ENCODE peak calls at places on chromosomes 5 and 9, in nine cellular contexts. One of them, this sample, is unnamed.

GRCh38 chr9:135887585-135888050 is 19.7 kb downstream of the CAMSAP1 start:
- DNase-seq in iPS-NIHi11: peak
- DNase-seq in mammary epithelial cell: no peak
- DNase-seq in central memory CD4-positive, alpha-beta T cell: peak
- DNase-seq in NCI-H1105: no peak
- DNase-seq in mesendoderm: peak
- DNase-seq in activated CD4-positive, alpha-beta T cell treated with anti-CD3 and anti-CD28 coated beads, Interleukin-2, amount 50 U/mL, for 24 hours: no peak
- DNase-seq in LHCN-M2: no peak
- DNase-seq in stimulated activated CD4-positive, alpha-beta T cell treated with anti-CD3 and anti-CD28 coated beads, Interleukin-12 subunit alpha, Interleukin-12 subunit beta, amount 100 ng/mL, for 4 hours: peak
- DNase-seq in this sample: no peak

GRCh38 chr5:154967419-154968024 is 26.6 kb downstream of the MRPL22 start:
- DNase-seq in stimulated activated CD4-positive, alpha-beta T cell treated with anti-CD3 and anti-CD28 coated beads, Interleukin-12 subunit alpha, Interleukin-12 subunit beta, amount 100 ng/mL, for 4 hours: no peak
- DNase-seq in activated CD4-positive, alpha-beta T cell treated with anti-CD3 and anti-CD28 coated beads, Interleukin-2, amount 50 U/mL, for 24 hours: no peak
- DNase-seq in LHCN-M2: peak
- DNase-seq in central memory CD4-positive, alpha-beta T cell: no peak
- DNase-seq in NCI-H1105: no peak
- DNase-seq in mammary epithelial cell: no peak
- DNase-seq in iPS-NIHi11: peak
- DNase-seq in mesendoderm: no peak
- DNase-seq in this sample: no peak

GRCh38 chr9:4837768-4838546 is 45.2 kb downstream of the RCL1 start:
- DNase-seq in NCI-H1105: no peak
- DNase-seq in stimulated activated CD4-positive, alpha-beta T cell treated with anti-CD3 and anti-CD28 coated beads, Interleukin-12 subunit alpha, Interleukin-12 subunit beta, amount 100 ng/mL, for 4 hours: no peak
- DNase-seq in LHCN-M2: peak
- DNase-seq in central memory CD4-positive, alpha-beta T cell: no peak
- DNase-seq in mesendoderm: no peak
- DNase-seq in activated CD4-positive, alpha-beta T cell treated with anti-CD3 and anti-CD28 coated beads, Interleukin-2, amount 50 U/mL, for 24 hours: no peak
- DNase-seq in mammary epithelial cell: no peak
- DNase-seq in iPS-NIHi11: no peak
- DNase-seq in this sample: no peak

GRCh38 chr9:94649100-94649855 is 10.0 kb upstream of the FBP1 start:
- DNase-seq in NCI-H1105: no peak
- DNase-seq in activated CD4-positive, alpha-beta T cell treated with anti-CD3 and anti-CD28 coated beads, Interleukin-2, amount 50 U/mL, for 24 hours: no peak
- DNase-seq in LHCN-M2: peak
- DNase-seq in stimulated activated CD4-positive, alpha-beta T cell treated with anti-CD3 and anti-CD28 coated beads, Interleukin-12 subunit alpha, Interleukin-12 subunit beta, amount 100 ng/mL, for 4 hours: no peak
- DNase-seq in mesendoderm: no peak
- DNase-seq in central memory CD4-positive, alpha-beta T cell: no peak
- DNase-seq in iPS-NIHi11: no peak
- DNase-seq in mammary epithelial cell: peak
- DNase-seq in this sample: no peak

GRCh38 chr9:80968611-80969010 is 720.7 kb downstream of the TLE1 start:
- DNase-seq in LHCN-M2: peak
- DNase-seq in central memory CD4-positive, alpha-beta T cell: no peak
- DNase-seq in stimulated activated CD4-positive, alpha-beta T cell treated with anti-CD3 and anti-CD28 coated beads, Interleukin-12 subunit alpha, Interleukin-12 subunit beta, amount 100 ng/mL, for 4 hours: no peak
- DNase-seq in mesendoderm: no peak
- DNase-seq in mammary epithelial cell: peak
- DNase-seq in activated CD4-positive, alpha-beta T cell treated with anti-CD3 and anti-CD28 coated beads, Interleukin-2, amount 50 U/mL, for 24 hours: no peak
- DNase-seq in iPS-NIHi11: no peak
- DNase-seq in NCI-H1105: no peak
- DNase-seq in this sample: no peak

GRCh38 chr5:112372543-112372942 is 46.5 kb downstream of the EPB41L4A start:
- DNase-seq in mammary epithelial cell: peak
- DNase-seq in stimulated activated CD4-positive, alpha-beta T cell treated with anti-CD3 and anti-CD28 coated beads, Interleukin-12 subunit alpha, Interleukin-12 subunit beta, amount 100 ng/mL, for 4 hours: no peak
- DNase-seq in NCI-H1105: no peak
- DNase-seq in LHCN-M2: no peak
- DNase-seq in mesendoderm: no peak
- DNase-seq in central memory CD4-positive, alpha-beta T cell: no peak
- DNase-seq in iPS-NIHi11: no peak
- DNase-seq in activated CD4-positive, alpha-beta T cell treated with anti-CD3 and anti-CD28 coated beads, Interleukin-2, amount 50 U/mL, for 24 hours: no peak
- DNase-seq in this sample: no peak

GRCh38 chr5:152505442-152506042 is 100.5 kb upstream of the NMUR2 start:
- DNase-seq in NCI-H1105: peak
- DNase-seq in activated CD4-positive, alpha-beta T cell treated with anti-CD3 and anti-CD28 coated beads, Interleukin-2, amount 50 U/mL, for 24 hours: no peak
- DNase-seq in mesendoderm: peak
- DNase-seq in stimulated activated CD4-positive, alpha-beta T cell treated with anti-CD3 and anti-CD28 coated beads, Interleukin-12 subunit alpha, Interleukin-12 subunit beta, amount 100 ng/mL, for 4 hours: peak
- DNase-seq in central memory CD4-positive, alpha-beta T cell: peak
- DNase-seq in LHCN-M2: peak
- DNase-seq in mammary epithelial cell: peak
- DNase-seq in iPS-NIHi11: peak
- DNase-seq in this sample: peak

GRCh38 chr9:124457887-124458431 is 7.7 kb downstream of the ADGRD2 start:
- DNase-seq in NCI-H1105: no peak
- DNase-seq in iPS-NIHi11: no peak
- DNase-seq in mammary epithelial cell: no peak
- DNase-seq in central memory CD4-positive, alpha-beta T cell: no peak
- DNase-seq in LHCN-M2: no peak
- DNase-seq in activated CD4-positive, alpha-beta T cell treated with anti-CD3 and anti-CD28 coated beads, Interleukin-2, amount 50 U/mL, for 24 hours: no peak
- DNase-seq in stimulated activated CD4-positive, alpha-beta T cell treated with anti-CD3 and anti-CD28 coated beads, Interleukin-12 subunit alpha, Interleukin-12 subunit beta, amount 100 ng/mL, for 4 hours: no peak
- DNase-seq in mesendoderm: no peak
- DNase-seq in this sample: no peak

GRCh38 chr5:59093329-59093728 is 510.5 kb downstream of the RAB3C start:
- DNase-seq in mesendoderm: no peak
- DNase-seq in stimulated activated CD4-positive, alpha-beta T cell treated with anti-CD3 and anti-CD28 coated beads, Interleukin-12 subunit alpha, Interleukin-12 subunit beta, amount 100 ng/mL, for 4 hours: no peak
- DNase-seq in NCI-H1105: no peak
- DNase-seq in LHCN-M2: peak
- DNase-seq in activated CD4-positive, alpha-beta T cell treated with anti-CD3 and anti-CD28 coated beads, Interleukin-2, amount 50 U/mL, for 24 hours: no peak
- DNase-seq in central memory CD4-positive, alpha-beta T cell: no peak
- DNase-seq in mammary epithelial cell: no peak
- DNase-seq in iPS-NIHi11: no peak
- DNase-seq in this sample: no peak

GRCh38 chr5:84378961-84379360 is 5.7 kb downstream of the EDIL3 start:
- DNase-seq in NCI-H1105: no peak
- DNase-seq in mammary epithelial cell: no peak
- DNase-seq in activated CD4-positive, alpha-beta T cell treated with anti-CD3 and anti-CD28 coated beads, Interleukin-2, amount 50 U/mL, for 24 hours: no peak
- DNase-seq in central memory CD4-positive, alpha-beta T cell: no peak
- DNase-seq in iPS-NIHi11: no peak
- DNase-seq in stimulated activated CD4-positive, alpha-beta T cell treated with anti-CD3 and anti-CD28 coated beads, Interleukin-12 subunit alpha, Interleukin-12 subunit beta, amount 100 ng/mL, for 4 hours: no peak
- DNase-seq in LHCN-M2: peak
- DNase-seq in mesendoderm: no peak
- DNase-seq in this sample: no peak

GRCh38 chr9:136862849-136863622 is 3.1 kb downstream of the EDF1 start:
- DNase-seq in iPS-NIHi11: no peak
- DNase-seq in central memory CD4-positive, alpha-beta T cell: no peak
- DNase-seq in mesendoderm: no peak
- DNase-seq in LHCN-M2: no peak
- DNase-seq in stimulated activated CD4-positive, alpha-beta T cell treated with anti-CD3 and anti-CD28 coated beads, Interleukin-12 subunit alpha, Interleukin-12 subunit beta, amount 100 ng/mL, for 4 hours: no peak
- DNase-seq in activated CD4-positive, alpha-beta T cell treated with anti-CD3 and anti-CD28 coated beads, Interleukin-2, amount 50 U/mL, for 24 hours: no peak
- DNase-seq in mammary epithelial cell: no peak
- DNase-seq in NCI-H1105: no peak
- DNase-seq in this sample: no peak

GRCh38 chr9:135377431-135377830 is 102.2 kb upstream of the PPP1R26 start:
- DNase-seq in LHCN-M2: no peak
- DNase-seq in mesendoderm: no peak
- DNase-seq in mammary epithelial cell: no peak
- DNase-seq in NCI-H1105: no peak
- DNase-seq in central memory CD4-positive, alpha-beta T cell: no peak
- DNase-seq in activated CD4-positive, alpha-beta T cell treated with anti-CD3 and anti-CD28 coated beads, Interleukin-2, amount 50 U/mL, for 24 hours: no peak
- DNase-seq in iPS-NIHi11: no peak
- DNase-seq in stimulated activated CD4-positive, alpha-beta T cell treated with anti-CD3 and anti-CD28 coated beads, Interleukin-12 subunit alpha, Interleukin-12 subunit beta, amount 100 ng/mL, for 4 hours: no peak
- DNase-seq in this sample: no peak

GRCh38 chr5:57494104-57495098 is 11.8 kb upstream of the ACTBL2 start:
- DNase-seq in mesendoderm: peak
- DNase-seq in mammary epithelial cell: peak
- DNase-seq in activated CD4-positive, alpha-beta T cell treated with anti-CD3 and anti-CD28 coated beads, Interleukin-2, amount 50 U/mL, for 24 hours: no peak
- DNase-seq in iPS-NIHi11: peak
- DNase-seq in central memory CD4-positive, alpha-beta T cell: no peak
- DNase-seq in NCI-H1105: peak
- DNase-seq in stimulated activated CD4-positive, alpha-beta T cell treated with anti-CD3 and anti-CD28 coated beads, Interleukin-12 subunit alpha, Interleukin-12 subunit beta, amount 100 ng/mL, for 4 hours: peak
- DNase-seq in LHCN-M2: peak
- DNase-seq in this sample: no peak

GRCh38 chr5:122350496-122350895 is 38.5 kb downstream of the SNCAIP start:
- DNase-seq in mammary epithelial cell: no peak
- DNase-seq in NCI-H1105: no peak
- DNase-seq in LHCN-M2: no peak
- DNase-seq in stimulated activated CD4-positive, alpha-beta T cell treated with anti-CD3 and anti-CD28 coated beads, Interleukin-12 subunit alpha, Interleukin-12 subunit beta, amount 100 ng/mL, for 4 hours: no peak
- DNase-seq in activated CD4-positive, alpha-beta T cell treated with anti-CD3 and anti-CD28 coated beads, Interleukin-2, amount 50 U/mL, for 24 hours: no peak
- DNase-seq in central memory CD4-positive, alpha-beta T cell: no peak
- DNase-seq in iPS-NIHi11: no peak
- DNase-seq in mesendoderm: no peak
- DNase-seq in this sample: no peak

GRCh38 chr9:123637596-123637939 is 281.6 kb downstream of the CRB2 start:
- DNase-seq in iPS-NIHi11: no peak
- DNase-seq in LHCN-M2: no peak
- DNase-seq in mesendoderm: no peak
- DNase-seq in mammary epithelial cell: no peak
- DNase-seq in central memory CD4-positive, alpha-beta T cell: no peak
- DNase-seq in activated CD4-positive, alpha-beta T cell treated with anti-CD3 and anti-CD28 coated beads, Interleukin-2, amount 50 U/mL, for 24 hours: no peak
- DNase-seq in stimulated activated CD4-positive, alpha-beta T cell treated with anti-CD3 and anti-CD28 coated beads, Interleukin-12 subunit alpha, Interleukin-12 subunit beta, amount 100 ng/mL, for 4 hours: no peak
- DNase-seq in NCI-H1105: no peak
- DNase-seq in this sample: no peak

GRCh38 chr9:115694014-115694413 is 459.6 kb upstream of the PAPPA start:
- DNase-seq in iPS-NIHi11: peak
- DNase-seq in NCI-H1105: no peak
- DNase-seq in activated CD4-positive, alpha-beta T cell treated with anti-CD3 and anti-CD28 coated beads, Interleukin-2, amount 50 U/mL, for 24 hours: no peak
- DNase-seq in stimulated activated CD4-positive, alpha-beta T cell treated with anti-CD3 and anti-CD28 coated beads, Interleukin-12 subunit alpha, Interleukin-12 subunit beta, amount 100 ng/mL, for 4 hours: no peak
- DNase-seq in mammary epithelial cell: peak
- DNase-seq in mesendoderm: peak
- DNase-seq in LHCN-M2: peak
- DNase-seq in central memory CD4-positive, alpha-beta T cell: no peak
- DNase-seq in this sample: no peak

GRCh38 chr9:28824410-28824963 is 1251.2 kb upstream of the C9orf72 start:
- DNase-seq in iPS-NIHi11: no peak
- DNase-seq in NCI-H1105: no peak
- DNase-seq in mammary epithelial cell: no peak
- DNase-seq in central memory CD4-positive, alpha-beta T cell: no peak
- DNase-seq in activated CD4-positive, alpha-beta T cell treated with anti-CD3 and anti-CD28 coated beads, Interleukin-2, amount 50 U/mL, for 24 hours: no peak
- DNase-seq in mesendoderm: no peak
- DNase-seq in LHCN-M2: no peak
- DNase-seq in stimulated activated CD4-positive, alpha-beta T cell treated with anti-CD3 and anti-CD28 coated beads, Interleukin-12 subunit alpha, Interleukin-12 subunit beta, amount 100 ng/mL, for 4 hours: no peak
- DNase-seq in this sample: no peak

GRCh38 chr5:169801781-169802180 is 164.7 kb downstream of the DOCK2 start:
- DNase-seq in central memory CD4-positive, alpha-beta T cell: no peak
- DNase-seq in mesendoderm: no peak
- DNase-seq in LHCN-M2: no peak
- DNase-seq in NCI-H1105: no peak
- DNase-seq in stimulated activated CD4-positive, alpha-beta T cell treated with anti-CD3 and anti-CD28 coated beads, Interleukin-12 subunit alpha, Interleukin-12 subunit beta, amount 100 ng/mL, for 4 hours: no peak
- DNase-seq in activated CD4-positive, alpha-beta T cell treated with anti-CD3 and anti-CD28 coated beads, Interleukin-2, amount 50 U/mL, for 24 hours: no peak
- DNase-seq in mammary epithelial cell: no peak
- DNase-seq in iPS-NIHi11: no peak
- DNase-seq in this sample: no peak

GRCh38 chr9:7079051-7079450 is 321.3 kb downstream of the KDM4C start:
- DNase-seq in mammary epithelial cell: no peak
- DNase-seq in activated CD4-positive, alpha-beta T cell treated with anti-CD3 and anti-CD28 coated beads, Interleukin-2, amount 50 U/mL, for 24 hours: no peak
- DNase-seq in stimulated activated CD4-positive, alpha-beta T cell treated with anti-CD3 and anti-CD28 coated beads, Interleukin-12 subunit alpha, Interleukin-12 subunit beta, amount 100 ng/mL, for 4 hours: no peak
- DNase-seq in LHCN-M2: no peak
- DNase-seq in mesendoderm: no peak
- DNase-seq in NCI-H1105: no peak
- DNase-seq in iPS-NIHi11: no peak
- DNase-seq in central memory CD4-positive, alpha-beta T cell: no peak
- DNase-seq in this sample: no peak

GRCh38 chr5:15933481-15934207 is 245.9 kb downstream of the MARCHF11 start:
- DNase-seq in activated CD4-positive, alpha-beta T cell treated with anti-CD3 and anti-CD28 coated beads, Interleukin-2, amount 50 U/mL, for 24 hours: no peak
- DNase-seq in LHCN-M2: peak
- DNase-seq in mesendoderm: peak
- DNase-seq in mammary epithelial cell: no peak
- DNase-seq in iPS-NIHi11: peak
- DNase-seq in central memory CD4-positive, alpha-beta T cell: no peak
- DNase-seq in NCI-H1105: no peak
- DNase-seq in stimulated activated CD4-positive, alpha-beta T cell treated with anti-CD3 and anti-CD28 coated beads, Interleukin-12 subunit alpha, Interleukin-12 subunit beta, amount 100 ng/mL, for 4 hours: no peak
- DNase-seq in this sample: no peak

GRCh38 chr9:92189782-92190535 is 74.7 kb upstream of the SPTLC1 start:
- DNase-seq in mammary epithelial cell: no peak
- DNase-seq in NCI-H1105: no peak
- DNase-seq in LHCN-M2: no peak
- DNase-seq in central memory CD4-positive, alpha-beta T cell: no peak
- DNase-seq in iPS-NIHi11: peak
- DNase-seq in stimulated activated CD4-positive, alpha-beta T cell treated with anti-CD3 and anti-CD28 coated beads, Interleukin-12 subunit alpha, Interleukin-12 subunit beta, amount 100 ng/mL, for 4 hours: no peak
- DNase-seq in activated CD4-positive, alpha-beta T cell treated with anti-CD3 and anti-CD28 coated beads, Interleukin-2, amount 50 U/mL, for 24 hours: no peak
- DNase-seq in mesendoderm: no peak
- DNase-seq in this sample: no peak

GRCh38 chr5:40442346-40442745 is 237.4 kb upstream of the PTGER4 start:
- DNase-seq in mesendoderm: peak
- DNase-seq in NCI-H1105: no peak
- DNase-seq in stimulated activated CD4-positive, alpha-beta T cell treated with anti-CD3 and anti-CD28 coated beads, Interleukin-12 subunit alpha, Interleukin-12 subunit beta, amount 100 ng/mL, for 4 hours: no peak
- DNase-seq in iPS-NIHi11: no peak
- DNase-seq in activated CD4-positive, alpha-beta T cell treated with anti-CD3 and anti-CD28 coated beads, Interleukin-2, amount 50 U/mL, for 24 hours: no peak
- DNase-seq in central memory CD4-positive, alpha-beta T cell: peak
- DNase-seq in mammary epithelial cell: no peak
- DNase-seq in LHCN-M2: no peak
- DNase-seq in this sample: no peak

GRCh38 chr5:93589812-93590215 is 6.8 kb downstream of the NR2F1 start:
- DNase-seq in stimulated activated CD4-positive, alpha-beta T cell treated with anti-CD3 and anti-CD28 coated beads, Interleukin-12 subunit alpha, Interleukin-12 subunit beta, amount 100 ng/mL, for 4 hours: no peak
- DNase-seq in NCI-H1105: no peak
- DNase-seq in mammary epithelial cell: no peak
- DNase-seq in mesendoderm: no peak
- DNase-seq in central memory CD4-positive, alpha-beta T cell: no peak
- DNase-seq in LHCN-M2: no peak
- DNase-seq in iPS-NIHi11: no peak
- DNase-seq in activated CD4-positive, alpha-beta T cell treated with anti-CD3 and anti-CD28 coated beads, Interleukin-2, amount 50 U/mL, for 24 hours: no peak
- DNase-seq in this sample: no peak

GRCh38 chr5:111070272-111071134 is 1.0 kb upstream of the TSLP start:
- DNase-seq in stimulated activated CD4-positive, alpha-beta T cell treated with anti-CD3 and anti-CD28 coated beads, Interleukin-12 subunit alpha, Interleukin-12 subunit beta, amount 100 ng/mL, for 4 hours: peak
- DNase-seq in iPS-NIHi11: peak
- DNase-seq in NCI-H1105: no peak
- DNase-seq in mammary epithelial cell: no peak
- DNase-seq in mesendoderm: peak
- DNase-seq in activated CD4-positive, alpha-beta T cell treated with anti-CD3 and anti-CD28 coated beads, Interleukin-2, amount 50 U/mL, for 24 hours: no peak
- DNase-seq in central memory CD4-positive, alpha-beta T cell: no peak
- DNase-seq in LHCN-M2: no peak
- DNase-seq in this sample: peak

GRCh38 chr9:34646211-34647083 is at the start of gene GALT:
- DNase-seq in mammary epithelial cell: peak
- DNase-seq in NCI-H1105: peak
- DNase-seq in iPS-NIHi11: peak
- DNase-seq in LHCN-M2: peak
- DNase-seq in activated CD4-positive, alpha-beta T cell treated with anti-CD3 and anti-CD28 coated beads, Interleukin-2, amount 50 U/mL, for 24 hours: peak
- DNase-seq in stimulated activated CD4-positive, alpha-beta T cell treated with anti-CD3 and anti-CD28 coated beads, Interleukin-12 subunit alpha, Interleukin-12 subunit beta, amount 100 ng/mL, for 4 hours: peak
- DNase-seq in central memory CD4-positive, alpha-beta T cell: peak
- DNase-seq in mesendoderm: peak
- DNase-seq in this sample: peak

GRCh38 chr5:131363811-131364506 is 100.1 kb downstream of the CDC42SE2 start:
- DNase-seq in iPS-NIHi11: no peak
- DNase-seq in LHCN-M2: no peak
- DNase-seq in mesendoderm: no peak
- DNase-seq in mammary epithelial cell: no peak
- DNase-seq in NCI-H1105: no peak
- DNase-seq in central memory CD4-positive, alpha-beta T cell: no peak
- DNase-seq in stimulated activated CD4-positive, alpha-beta T cell treated with anti-CD3 and anti-CD28 coated beads, Interleukin-12 subunit alpha, Interleukin-12 subunit beta, amount 100 ng/mL, for 4 hours: no peak
- DNase-seq in activated CD4-positive, alpha-beta T cell treated with anti-CD3 and anti-CD28 coated beads, Interleukin-2, amount 50 U/mL, for 24 hours: no peak
- DNase-seq in this sample: no peak

GRCh38 chr5:128749584-128749983 is 211.5 kb upstream of the FBN2 start:
- DNase-seq in LHCN-M2: no peak
- DNase-seq in NCI-H1105: no peak
- DNase-seq in stimulated activated CD4-positive, alpha-beta T cell treated with anti-CD3 and anti-CD28 coated beads, Interleukin-12 subunit alpha, Interleukin-12 subunit beta, amount 100 ng/mL, for 4 hours: no peak
- DNase-seq in mammary epithelial cell: no peak
- DNase-seq in central memory CD4-positive, alpha-beta T cell: no peak
- DNase-seq in activated CD4-positive, alpha-beta T cell treated with anti-CD3 and anti-CD28 coated beads, Interleukin-2, amount 50 U/mL, for 24 hours: no peak
- DNase-seq in iPS-NIHi11: no peak
- DNase-seq in mesendoderm: no peak
- DNase-seq in this sample: no peak

GRCh38 chr5:24633705-24634325 is 11.0 kb downstream of the CDH10 start:
- DNase-seq in central memory CD4-positive, alpha-beta T cell: no peak
- DNase-seq in mammary epithelial cell: peak
- DNase-seq in stimulated activated CD4-positive, alpha-beta T cell treated with anti-CD3 and anti-CD28 coated beads, Interleukin-12 subunit alpha, Interleukin-12 subunit beta, amount 100 ng/mL, for 4 hours: no peak
- DNase-seq in iPS-NIHi11: peak
- DNase-seq in activated CD4-positive, alpha-beta T cell treated with anti-CD3 and anti-CD28 coated beads, Interleukin-2, amount 50 U/mL, for 24 hours: no peak
- DNase-seq in mesendoderm: peak
- DNase-seq in LHCN-M2: peak
- DNase-seq in NCI-H1105: peak
- DNase-seq in this sample: no peak

GRCh38 chr5:123035950-123036390 is 555 bp downstream of the PPIC start:
- DNase-seq in LHCN-M2: peak
- DNase-seq in stimulated activated CD4-positive, alpha-beta T cell treated with anti-CD3 and anti-CD28 coated beads, Interleukin-12 subunit alpha, Interleukin-12 subunit beta, amount 100 ng/mL, for 4 hours: no peak
- DNase-seq in central memory CD4-positive, alpha-beta T cell: no peak
- DNase-seq in iPS-NIHi11: peak
- DNase-seq in activated CD4-positive, alpha-beta T cell treated with anti-CD3 and anti-CD28 coated beads, Interleukin-2, amount 50 U/mL, for 24 hours: no peak
- DNase-seq in mammary epithelial cell: peak
- DNase-seq in mesendoderm: peak
- DNase-seq in NCI-H1105: no peak
- DNase-seq in this sample: peak

GRCh38 chr9:30575218-30575617 is 1809.2 kb upstream of the ACO1 start:
- DNase-seq in mesendoderm: no peak
- DNase-seq in activated CD4-positive, alpha-beta T cell treated with anti-CD3 and anti-CD28 coated beads, Interleukin-2, amount 50 U/mL, for 24 hours: no peak
- DNase-seq in LHCN-M2: no peak
- DNase-seq in NCI-H1105: no peak
- DNase-seq in mammary epithelial cell: no peak
- DNase-seq in stimulated activated CD4-positive, alpha-beta T cell treated with anti-CD3 and anti-CD28 coated beads, Interleukin-12 subunit alpha, Interleukin-12 subunit beta, amount 100 ng/mL, for 4 hours: no peak
- DNase-seq in central memory CD4-positive, alpha-beta T cell: no peak
- DNase-seq in iPS-NIHi11: no peak
- DNase-seq in this sample: no peak

GRCh38 chr9:105332471-105332870 is 88.0 kb downstream of the SLC44A1 start:
- DNase-seq in stimulated activated CD4-positive, alpha-beta T cell treated with anti-CD3 and anti-CD28 coated beads, Interleukin-12 subunit alpha, Interleukin-12 subunit beta, amount 100 ng/mL, for 4 hours: no peak
- DNase-seq in activated CD4-positive, alpha-beta T cell treated with anti-CD3 and anti-CD28 coated beads, Interleukin-2, amount 50 U/mL, for 24 hours: no peak
- DNase-seq in mammary epithelial cell: peak
- DNase-seq in LHCN-M2: peak
- DNase-seq in central memory CD4-positive, alpha-beta T cell: no peak
- DNase-seq in iPS-NIHi11: no peak
- DNase-seq in NCI-H1105: no peak
- DNase-seq in mesendoderm: no peak
- DNase-seq in this sample: no peak

This sample was measured in progenitor cell of endocrine pancreas.